ENCODE peak calls at places on chromosomes 2 and 18, in ten cellular contexts. Q, K, A, R, O, Z, H, S, F and W are unnamed samples.

GRCh38 chr2:203683932-203684556 is 22.4 kb upstream of the CD28 start:
- DNase-seq in K (no peak), O (no peak), Z (peak; percentile 79), Q (peak; percentile 97), H (no peak), S (no peak), R (no peak), F (no peak), A (peak; percentile 28), W (no peak)

GRCh38 chr2:54665436-54665856 is 58.0 kb upstream of the EML6 start:
- DNase-seq in S (no peak), R (peak; percentile 90), Q (no peak), Z (no peak), A (no peak), O (no peak), F (peak; percentile 52), H (no peak), K (peak; percentile 69), W (no peak)

GRCh38 chr18:14747513-14748474 is at the start of gene ANKRD30B:
- DNase-seq in Q (no peak), O (no peak), A (no peak), R (no peak), K (no peak), Z (no peak), S (no peak), F (no peak), H (no peak), W (peak; percentile 62)

GRCh38 chr18:25349926-25350560 is 1.9 kb downstream of the ZNF521 start:
- DNase-seq in S (no peak), O (peak; percentile 63), Z (no peak), R (no peak), H (peak; percentile 27), Q (no peak), F (no peak), K (peak; percentile 52), A (no peak), W (no peak)

GRCh38 chr2:36635194-36635593 is 37.2 kb upstream of the FEZ2 start:
- DNase-seq in Q (no peak), F (no peak), Z (no peak), R (no peak), O (no peak), A (no peak), K (no peak), H (no peak), S (no peak), W (no peak)

GRCh38 chr2:147933931-147934330 is 86.6 kb downstream of the ORC4 start:
- DNase-seq in H (no peak), S (no peak), Z (no peak), Q (no peak), F (no peak), K (no peak), A (no peak), R (no peak), O (no peak), W (no peak)

GRCh38 chr2:16028644-16029043 is 88.3 kb downstream of the MYCN start:
- DNase-seq in H (no peak), F (no peak), A (no peak), Z (no peak), Q (no peak), K (no peak), R (no peak), S (no peak), O (no peak), W (no peak)

GRCh38 chr2:202965810-202966454 is 48.7 kb upstream of the NBEAL1 start:
- DNase-seq in F (no peak), H (no peak), R (peak; percentile 62), Q (peak; percentile 78), Z (no peak), A (peak; percentile 60), O (no peak), S (no peak), K (peak; percentile 86), W (no peak)

GRCh38 chr2:117308861-117309770 is 505.4 kb upstream of the DDX18 start:
- DNase-seq in Q (no peak), Z (no peak), R (no peak), A (no peak), F (no peak), S (no peak), K (no peak), H (no peak), O (no peak), W (no peak)

GRCh38 chr2:157661776-157662175 is 33.1 kb upstream of the ACVR1C start:
- DNase-seq in S (no peak), A (no peak), K (no peak), H (no peak), R (no peak), O (no peak), F (no peak), Z (no peak), Q (no peak), W (no peak)

GRCh38 chr2:41400057-41400665 is 647.7 kb upstream of the PKDCC start:
- DNase-seq in F (no peak), A (no peak), S (no peak), H (no peak), R (peak; percentile 74), Z (no peak), O (no peak), Q (no peak), K (peak; percentile 70), W (no peak)

GRCh38 chr2:120736955-120737801 is 1.5 kb downstream of the GLI2 start:
- DNase-seq in F (no peak), H (peak; percentile 48), Q (peak; percentile 92), S (no peak), O (peak; percentile 64), R (peak; percentile 90), K (peak; percentile 83), Z (no peak), A (no peak), W (no peak)

GRCh38 chr2:241722896-241723454 is 11.5 kb upstream of the D2HGDH start:
- DNase-seq in A (no peak), F (no peak), K (no peak), Z (no peak), Q (no peak), O (no peak), H (no peak), S (no peak), R (no peak), W (no peak)

GRCh38 chr2:40653829-40654228 is 201.9 kb upstream of the SLC8A1 start:
- DNase-seq in K (no peak), Z (no peak), F (no peak), S (no peak), Q (peak; percentile 0), R (no peak), O (no peak), A (no peak), H (no peak), W (no peak)

DNA sequence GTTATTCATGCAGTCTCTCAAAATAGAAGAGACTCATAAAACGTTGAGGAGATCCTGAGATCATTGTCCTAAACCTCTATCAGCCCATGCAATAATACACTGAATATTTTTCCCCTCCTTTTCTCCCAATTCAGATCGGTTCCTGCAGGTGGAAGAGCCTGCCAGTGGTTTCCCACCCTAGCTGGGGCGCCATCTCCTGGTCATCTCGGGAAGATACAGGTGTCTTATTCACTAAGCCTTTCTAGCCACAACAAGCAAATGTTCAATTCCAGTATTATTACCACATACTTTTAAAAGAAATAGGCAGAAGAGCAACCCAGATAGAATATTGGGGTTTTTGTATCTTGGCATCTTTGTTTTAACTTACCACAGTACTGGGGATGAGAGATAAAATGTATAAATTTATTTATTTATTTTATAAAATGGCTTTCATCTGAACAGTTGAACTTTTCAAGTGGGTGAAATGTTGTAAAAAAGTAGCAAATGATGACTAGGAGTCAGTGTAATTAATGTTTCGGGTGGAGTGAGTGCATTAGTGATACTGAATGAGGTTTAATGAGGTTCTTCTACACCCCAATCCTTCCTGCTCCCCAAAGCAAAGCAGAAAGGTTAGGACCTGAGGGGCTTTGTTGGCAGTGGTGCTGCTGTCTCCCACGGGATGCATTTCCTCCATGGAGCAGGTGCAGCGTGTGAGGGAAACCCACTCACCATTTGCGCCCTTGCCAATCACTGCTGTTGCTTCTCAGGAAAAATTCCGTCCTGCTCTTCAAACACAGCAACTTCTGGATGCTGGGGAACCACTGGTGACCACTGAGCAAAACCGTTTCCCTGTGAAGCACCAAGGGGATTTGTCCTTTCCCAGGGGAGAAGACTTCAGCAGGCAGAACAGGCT is 147.1 kb upstream of the FHL2 start:
- DNase-seq in R (peak; percentile 89), H (peak; percentile 60), F (peak; percentile 71), Z (peak; percentile 46), O (peak; percentile 70), Q (peak; percentile 25), A (no peak), S (no peak), K (peak; percentile 81), W (no peak)
- TF ChIP-seq CTCF in R (peak; percentile 95), H (peak; percentile 81), F (peak; percentile 68), Z (peak; percentile 88), O (peak; percentile 80), Q (peak; percentile 79), A (peak; percentile 69), S (peak; percentile 82), K (peak; percentile 89), W (peak; percentile 80)

DNA sequence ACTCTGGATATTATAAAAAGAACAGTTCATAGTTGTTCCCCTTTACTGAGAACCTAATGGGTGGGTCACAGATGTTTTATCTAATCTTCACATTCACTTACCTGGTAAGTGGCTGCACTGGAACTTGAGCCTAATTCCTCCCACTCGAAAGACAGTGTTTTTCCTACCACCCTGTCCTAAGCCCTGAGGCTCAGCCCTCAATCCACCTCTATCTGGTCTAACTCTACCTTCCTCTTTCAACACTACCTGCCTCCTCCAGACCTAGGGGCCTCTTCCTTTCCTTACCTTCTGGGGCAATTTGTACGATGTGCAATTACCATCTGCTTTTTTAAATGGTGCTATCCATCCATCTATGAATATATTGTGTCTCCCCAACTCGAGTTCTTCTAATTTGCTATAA is 9.7 kb upstream of the KIF3C start:
- DNase-seq in O (no peak), H (no peak), Z (no peak), F (no peak), R (no peak), K (no peak), S (no peak), A (no peak), Q (no peak), W (no peak)
- H3K36me3 ChIP-seq in O (no peaks in the 10 kb centered on the region), H (no peaks in the 10 kb centered on the region), Z (no peaks in the 10 kb centered on the region), F (no peaks in the 10 kb centered on the region), R (no peaks in the 10 kb centered on the region), K (no peaks in the 10 kb centered on the region), S (no peaks in the 10 kb centered on the region), A (no peaks in the 10 kb centered on the region), Q (no peaks in the 10 kb centered on the region), W (no peaks in the 10 kb centered on the region)

DNA sequence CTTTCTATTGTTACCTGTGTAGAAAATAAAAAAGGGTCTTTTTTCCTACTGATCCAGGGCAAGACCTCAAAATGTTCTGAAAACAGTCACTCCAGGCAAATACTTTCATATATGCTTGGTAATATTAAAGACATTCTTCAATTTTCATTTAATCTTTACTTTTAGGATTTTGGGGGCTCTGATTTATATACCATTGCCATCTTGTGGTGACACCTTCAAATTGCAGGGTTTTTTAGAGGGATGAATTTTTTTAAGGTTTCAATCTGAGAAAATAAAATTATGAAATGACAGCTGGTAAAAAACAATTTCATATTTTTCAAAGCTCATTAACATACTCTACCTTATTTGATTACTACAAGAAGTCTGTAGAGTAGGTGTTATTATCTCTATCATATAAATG is 26.8 kb downstream of the MAPK4 start:
- DNase-seq in H (no peak), A (no peak), R (no peak), S (no peak), K (no peak), O (no peak), Q (no peak), Z (no peak), F (no peak), W (no peak)
- TF ChIP-seq CTCF in H (peak; percentile 15), A (no peak), R (peak; percentile 79), S (peak; percentile 27), K (peak; percentile 40), O (no peak), Q (no peak), Z (peak; percentile 58), F (peak; percentile 17), W (no peak)

GRCh38 chr18:35247412-35248249 is 6.8 kb downstream of the ZNF397 start:
- DNase-seq in H (no peak), Q (no peak), Z (no peak), A (no peak), K (no peak), R (no peak), F (no peak), S (no peak), O (no peak), W (no peak)
- H3K36me3 ChIP-seq in H (peaks cover 94% of the 10 kb centered on the region), Q (peaks cover 44% of the 10 kb centered on the region), Z (peaks cover 27% of the 10 kb centered on the region), A (peaks cover 2% of the 10 kb centered on the region), K (peaks cover 42% of the 10 kb centered on the region), R (peaks cover 94% of the 10 kb centered on the region), F (peaks cover 3% of the 10 kb centered on the region), S (peaks cover 30% of the 10 kb centered on the region), O (peaks cover 29% of the 10 kb centered on the region), W (peaks cover 70% of the 10 kb centered on the region)